ENCODE peak calls at places on chromosomes 13 and 19, in seven cellular contexts. I is T follicular helper cell; C is astrocyte of the cerebellum; S is pancreas; L is naive B cell; B is activated CD8-positive, alpha-beta memory T cell treated with anti-CD3 and anti-CD28 coated beads for 4 hours; R is HuH-7.5. P is an unnamed sample.
A peak's percentile ranks its signal among the peaks of the same experiment; 100 is the strongest.

GRCh38 chr13:39451860-39452301 is 151.1 kb downstream of the LHFPL6 start:
- DNase-seq in S (peak; percentile 28), L (peak; percentile 74), C (peak; percentile 58), B (no peak), I (no peak), R (no peak), P (peak; percentile 22)

GRCh38 chr19:49363265-49364082 is at the start of gene DKKL1:
- DNase-seq in I (peak; percentile 39), L (peak; percentile 74), C (peak; percentile 97), R (peak; percentile 97), S (peak; percentile 99), B (no peak), P (peak; percentile 90)

GRCh38 chr13:26785845-26786630 is 25.5 kb upstream of the GPR12 start:
- DNase-seq in S (peak; percentile 14), L (peak; percentile 70), C (no peak), B (peak; percentile 8), I (peak; percentile 17), R (no peak), P (no peak)

GRCh38 chr19:58350871-58351557 is 2.3 kb downstream of the A1BG start:
- DNase-seq in R (no peak), C (no peak), B (no peak), S (no peak), I (no peak), L (no peak), P (no peak)

GRCh38 chr19:53915000-53915399 is 5.9 kb downstream of the CACNG7 start:
- DNase-seq in S (no peak), B (no peak), L (no peak), C (no peak), I (no peak), R (no peak), P (no peak)

GRCh38 chr13:41019578-41020347 is 647 bp upstream of the ELF1 start:
- DNase-seq in C (no peak), S (no peak), R (no peak), I (no peak), L (no peak), B (no peak), P (no peak)

GRCh38 chr13:71865858-71866172 is 1.2 kb downstream of the DACH1 start:
- DNase-seq in B (no peak), R (peak; percentile 31), I (no peak), L (no peak), C (no peak), S (no peak), P (no peak)

GRCh38 chr13:79457948-79458347 is 23.0 kb upstream of the NDFIP2 start:
- DNase-seq in B (no peak), I (no peak), C (no peak), L (no peak), S (no peak), R (no peak), P (no peak)

GRCh38 chr19:50008532-50008931 is 16.6 kb downstream of the VRK3 start:
- DNase-seq in I (no peak), R (peak; percentile 33), B (no peak), S (no peak), L (no peak), C (no peak), P (no peak)

GRCh38 chr19:1718382-1719315 is 34.7 kb upstream of the ONECUT3 start:
- DNase-seq in L (no peak), C (no peak), B (no peak), R (no peak), S (no peak), I (no peak), P (no peak)

GRCh38 chr13:42706286-42706685 is 75.1 kb upstream of the FAM216B start:
- DNase-seq in R (no peak), B (no peak), L (no peak), I (no peak), S (no peak), C (no peak), P (no peak)

GRCh38 chr13:98785968-98786367 is 33.5 kb upstream of the SLC15A1 start:
- DNase-seq in B (no peak), L (no peak), C (no peak), S (no peak), I (no peak), R (no peak), P (no peak)

GRCh38 chr19:49808762-49809154 is 4.3 kb downstream of the FUZ start:
- DNase-seq in C (peak; percentile 50), R (peak; percentile 85), S (peak; percentile 91), L (peak; percentile 84), B (peak; percentile 71), I (peak; percentile 85), P (peak; percentile 76)

GRCh38 chr19:55479451-55480230 is 3.2 kb downstream of the ZNF628 start:
- DNase-seq in L (no peak), I (no peak), C (no peak), S (peak; percentile 65), B (no peak), R (no peak), P (no peak)

GRCh38 chr13:78147905-78148304 is 229.3 kb upstream of the EDNRB start:
- DNase-seq in L (no peak), C (peak; percentile 68), R (no peak), S (no peak), B (no peak), I (no peak), P (no peak)

GRCh38 chr19:52735734-52736133 is 890 bp upstream of the ZNF611 start:
- DNase-seq in S (peak; percentile 35), L (no peak), R (no peak), I (no peak), B (no peak), C (no peak), P (no peak)

GRCh38 chr13:94195715-94196114 is 283.8 kb downstream of the DCT start:
- DNase-seq in B (no peak), L (no peak), I (no peak), C (peak; percentile 93), S (no peak), R (no peak), P (no peak)

GRCh38 chr13:45119469-45119989 is 781 bp upstream of the GTF2F2 start:
- DNase-seq in C (peak; percentile 53), L (peak; percentile 52), B (peak; percentile 25), R (no peak), S (no peak), I (peak; percentile 68), P (no peak)

GRCh38 chr13:113595131-113595530 is 10.6 kb downstream of the TFDP1 start:
- DNase-seq in C (no peak), L (no peak), I (no peak), S (no peak), R (no peak), B (no peak), P (no peak)

GRCh38 chr13:113603116-113603710 is 18.7 kb downstream of the TFDP1 start:
- DNase-seq in S (no peak), B (no peak), C (no peak), I (no peak), L (no peak), R (no peak), P (no peak)

GRCh38 chr13:29810145-29810742 is 40.2 kb downstream of the UBL3 start:
- DNase-seq in R (no peak), I (no peak), L (no peak), S (no peak), B (no peak), C (no peak), P (no peak)

GRCh38 chr19:12293771-12294307 is 844 bp downstream of the ZNF44 start:
- DNase-seq in R (peak; percentile 79), L (peak; percentile 45), S (peak; percentile 94), I (peak; percentile 19), C (no peak), B (no peak), P (peak; percentile 72)

GRCh38 chr19:958967-959685 is 25.0 kb upstream of the WDR18 start:
- DNase-seq in S (no peak), L (no peak), B (no peak), I (no peak), C (no peak), R (peak; percentile 75), P (no peak)

GRCh38 chr19:35350591-35350990 is 2.9 kb downstream of the FFAR1 start:
- DNase-seq in L (no peak), R (no peak), C (no peak), I (no peak), S (peak; percentile 26), B (no peak), P (no peak)

GRCh38 chr19:3982701-3983541 is 2.3 kb downstream of the EEF2 start:
- DNase-seq in R (no peak), L (no peak), C (no peak), S (peak; percentile 29), I (no peak), B (no peak), P (no peak)

GRCh38 chr19:11279505-11280236 is 16.3 kb upstream of the TSPAN16 start:
- DNase-seq in B (no peak), S (no peak), L (no peak), R (no peak), C (peak; percentile 23), I (peak; percentile 12), P (peak; percentile 58)

GRCh38 chr13:85847012-85847411 is 47.8 kb upstream of the SLITRK6 start:
- DNase-seq in S (no peak), C (no peak), B (no peak), L (no peak), R (no peak), I (no peak), P (no peak)

GRCh38 chr19:19067276-19068072 is 3.7 kb downstream of the SLC25A42 start:
- DNase-seq in B (no peak), L (no peak), S (no peak), R (no peak), I (no peak), C (no peak), P (no peak)

GRCh38 chr19:18234194-18234593 is 8.0 kb upstream of the PDE4C start:
- DNase-seq in L (no peak), C (no peak), S (no peak), R (no peak), B (no peak), I (no peak), P (no peak)

GRCh38 chr13:108033800-108034707 is 181.3 kb downstream of the LIG4 start:
- DNase-seq in I (no peak), L (no peak), B (no peak), S (no peak), C (no peak), R (no peak), P (no peak)

GRCh38 chr13:40026174-40026585 is 370.7 kb downstream of the COG6 start:
- DNase-seq in L (no peak), I (no peak), R (no peak), C (no peak), B (peak; percentile 20), S (no peak), P (peak; percentile 75)

GRCh38 chr13:59801107-59801880 is 362.4 kb downstream of the DIAPH3 start:
- DNase-seq in R (no peak), S (no peak), I (no peak), B (no peak), L (no peak), C (no peak), P (no peak)